ENCODE peak calls at places on chromosomes 2 and 18, in seven cellular contexts. I is foreskin fibroblast, U is cardiac fibroblast, C is GM06990, K is HepG2, M is coronary artery, S is tibial artery. J is an unnamed sample.

GRCh38 chr2:230203110-230203676 is 16.6 kb downstream of the SP110 start:
- DNase-seq in M (no peak), K (no peak), U (no peak), C (peak), S (no peak), I (no peak), J (no peak)

GRCh38 chr2:146981921-146982320 is 862.9 kb upstream of the ACVR2A start:
- DNase-seq in U (peak), S (no peak), I (no peak), M (no peak), C (no peak), K (no peak), J (no peak)

GRCh38 chr2:110679337-110679707 is 1.5 kb upstream of the BUB1 start:
- DNase-seq in K (no peak), I (no peak), C (no peak), U (peak), M (no peak), S (no peak), J (peak)

GRCh38 chr2:120397362-120397811 is 51.5 kb downstream of the INHBB start:
- DNase-seq in I (peak), K (peak), U (no peak), S (no peak), C (no peak), M (no peak), J (peak)

GRCh38 chr2:15284601-15285000 is 276.5 kb downstream of the NBAS start:
- DNase-seq in M (no peak), C (no peak), K (no peak), U (no peak), I (no peak), S (no peak), J (no peak)

GRCh38 chr2:6827516-6828298 is 38.0 kb downstream of the CMPK2 start:
- DNase-seq in I (no peak), U (no peak), S (no peak), C (no peak), K (no peak), M (no peak), J (no peak)

GRCh38 chr18:9413586-9413985 is 61.7 kb upstream of the RALBP1 start:
- DNase-seq in C (no peak), K (no peak), M (no peak), I (peak), S (no peak), U (peak), J (peak)

GRCh38 chr2:111684611-111685010 is 199.4 kb downstream of the ANAPC1 start:
- DNase-seq in I (no peak), K (no peak), S (no peak), M (no peak), C (no peak), U (no peak), J (no peak)

GRCh38 chr2:135913726-135914365 is 37.6 kb upstream of the MCM6 start:
- DNase-seq in S (no peak), M (no peak), I (no peak), K (peak), U (peak), C (peak), J (peak)

GRCh38 chr2:56009758-56010534 is 86.4 kb upstream of the EFEMP1 start:
- DNase-seq in I (peak), S (no peak), M (no peak), U (peak), K (peak), C (no peak), J (peak)

GRCh38 chr2:202530038-202530437 is 104.7 kb upstream of the FAM117B start:
- DNase-seq in S (no peak), M (no peak), C (no peak), U (no peak), K (no peak), I (no peak), J (no peak)

GRCh38 chr2:189347540-189347939 is 93.7 kb upstream of the WDR75 start:
- DNase-seq in S (peak), U (peak), K (peak), M (no peak), C (no peak), I (peak), J (peak)

GRCh38 chr2:216274194-216274593 is 98.1 kb downstream of the MARCHF4 start:
- DNase-seq in S (no peak), C (no peak), K (no peak), I (peak), U (peak), M (no peak), J (peak)

GRCh38 chr2:133553838-133554408 is 14.3 kb downstream of the NCKAP5 start:
- DNase-seq in C (no peak), U (no peak), I (no peak), M (no peak), K (no peak), S (no peak), J (no peak)

GRCh38 chr2:47660167-47660566 is 122.8 kb upstream of the MSH6 start:
- DNase-seq in S (no peak), C (no peak), I (no peak), K (no peak), M (no peak), U (no peak), J (no peak)

GRCh38 chr2:72917875-72918660 is 749 bp downstream of the EMX1 start:
- DNase-seq in K (no peak), S (peak), U (no peak), M (no peak), C (no peak), I (no peak), J (no peak)

GRCh38 chr18:48367557-48367956 is 41.6 kb downstream of the ZBTB7C start:
- DNase-seq in I (no peak), M (peak), C (no peak), U (no peak), S (no peak), K (no peak), J (no peak)

GRCh38 chr2:205218056-205218455 is 464.2 kb upstream of the NRP2 start:
- DNase-seq in K (no peak), U (peak), S (no peak), C (no peak), I (peak), M (no peak), J (peak)

GRCh38 chr2:131156452-131157149 is 51.5 kb downstream of the PLEKHB2 start:
- DNase-seq in I (no peak), C (peak), M (no peak), U (no peak), K (peak), S (no peak), J (no peak)
- TF ChIP-seq CTCF in I (no peak), C (no peak), M (no peak), U (peak), K (peak), S (no peak), J (peak)

GRCh38 chr2:218975060-218975777 is 9.8 kb downstream of the FEV start:
- DNase-seq in K (no peak), S (no peak), M (no peak), C (no peak), I (no peak), U (no peak), J (no peak)

DNA sequence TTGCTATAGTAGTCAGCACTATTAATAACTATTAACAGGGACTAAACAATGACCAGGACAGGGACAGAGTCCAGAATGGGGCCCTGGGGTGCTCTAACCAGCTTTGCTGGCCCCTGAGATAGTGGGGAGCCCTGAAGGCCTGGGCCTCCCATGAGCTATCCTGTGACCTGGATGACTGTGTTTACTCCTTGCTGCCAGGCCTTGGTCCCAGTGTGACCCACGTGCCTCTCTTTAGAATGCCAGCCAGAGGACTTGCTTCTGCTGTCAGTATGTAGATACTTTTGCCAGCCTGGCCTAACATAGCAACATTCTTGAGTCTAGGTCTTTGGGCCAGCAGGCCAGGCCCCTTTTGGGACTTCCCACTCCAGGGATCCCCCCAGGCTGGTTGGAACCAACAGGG is 11.4 kb downstream of the CDK5R2 start:
- DNase-seq in C (no peak), K (no peak), I (no peak), S (no peak), M (no peak), U (no peak), J (no peak)
- TF ChIP-seq CTCF in C (no peak), K (no peak), I (no peak), S (no peak), M (no peak), U (no peak), J (no peak)

GRCh38 chr18:7174359-7175107 is 56.4 kb upstream of the LRRC30 start:
- DNase-seq in M (no peak), C (no peak), S (no peak), K (peak), I (no peak), U (peak), J (no peak)
- TF ChIP-seq CTCF in M (no peak), C (no peak), S (no peak), K (peak), I (no peak), U (no peak), J (peak)

GRCh38 chr2:28293416-28293815 is 99.2 kb upstream of the FOSL2 start:
- DNase-seq in M (no peak), U (no peak), C (no peak), S (no peak), K (no peak), I (no peak), J (no peak)
- TF ChIP-seq CTCF in M (no peak), U (no peak), C (no peak), S (no peak), K (no peak), I (no peak), J (no peak)

DNA sequence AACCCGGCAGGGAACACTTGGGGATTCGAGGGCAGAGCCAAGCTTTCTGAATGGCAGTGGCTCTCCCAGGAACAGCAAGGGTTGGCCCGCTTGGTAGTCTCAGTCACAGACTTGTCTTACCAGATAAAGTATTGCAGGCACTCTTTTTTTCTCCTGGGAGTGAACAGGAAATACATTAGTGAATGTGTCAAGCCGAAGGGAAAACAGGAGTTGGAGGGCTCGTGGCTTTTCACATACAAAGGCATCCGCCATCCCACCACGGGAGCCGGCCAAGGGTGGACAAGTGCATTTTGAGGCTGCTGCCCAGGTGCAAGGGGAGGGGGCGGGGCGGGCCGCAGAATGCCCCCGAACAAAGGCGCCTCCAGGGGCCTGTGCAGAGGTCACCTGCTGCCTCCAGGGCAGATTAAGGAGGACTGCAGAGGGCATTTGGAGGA is 163.3 kb upstream of the SIX3 start:
- DNase-seq in U (peak), M (no peak), S (no peak), K (no peak), C (peak), I (no peak), J (no peak)
- TF ChIP-seq CTCF in U (no peak), M (no peak), S (no peak), K (no peak), C (no peak), I (no peak), J (no peak)

GRCh38 chr2:134722728-134723127 is 3.9 kb upstream of the TMEM163 start:
- DNase-seq in I (no peak), C (no peak), K (no peak), S (no peak), M (no peak), U (no peak), J (no peak)
- TF ChIP-seq CTCF in I (no peak), C (peak), K (peak), S (no peak), M (no peak), U (peak), J (peak)

J was measured in HFFc6.